ENCODE peak calls at places on chromosomes 1 and 21, in six cellular contexts. X is NCI-H1092 treated with DMSO at 0.1 percent for 48 hours; D is EL; R is activated naive CD8-positive, alpha-beta T cell treated with anti-CD3 and anti-CD28 coated beads, Interleukin-2, amount 50 U/mL, for 24 hours; E is stimulated activated CD8-positive, alpha-beta memory T cell treated with anti-CD3 and anti-CD28 coated beads, Interleukin-15, amount 100 ng/mL, for 48 hours; I is HT1080. O is an unnamed sample.

GRCh38 chr1:43031316-43032203 is 72.9 kb upstream of the SLC2A1 start:
- DNase-seq in X (no peak), D (no peak), R (no peak), E (no peak), I (no peak), O (no peak)

GRCh38 chr1:171142081-171142450 is 43.0 kb upstream of the FMO2 start:
- DNase-seq in X (no peak), D (peak; percentile 62), R (no peak), E (no peak), I (no peak), O (peak; percentile 11)

GRCh38 chr1:14968251-14968812 is 185.2 kb upstream of the TMEM51 start:
- DNase-seq in X (no peak), D (peak; percentile 94), R (no peak), E (no peak), I (peak; percentile 88), O (peak; percentile 69)

GRCh38 chr21:38486221-38486620 is 12.1 kb downstream of the ERG start:
- DNase-seq in X (no peak), D (peak; percentile 81), R (no peak), E (no peak), I (no peak), O (peak; percentile 87)

GRCh38 chr1:179126338-179127060 is 44.6 kb downstream of the TOR3A start:
- DNase-seq in X (no peak), D (no peak), R (no peak), E (no peak), I (no peak), O (no peak)

GRCh38 chr1:201348211-201348566 is 29.3 kb downstream of the TNNT2 start:
- DNase-seq in X (peak; percentile 22), D (peak; percentile 67), R (peak; percentile 27), E (peak; percentile 2), I (peak; percentile 52), O (peak; percentile 45)

GRCh38 chr1:25469177-25469576 is 38.5 kb downstream of the MACO1 start:
- DNase-seq in X (no peak), D (peak; percentile 58), R (no peak), E (no peak), I (peak; percentile 66), O (peak; percentile 40)

GRCh38 chr1:207396360-207396759 is 57.8 kb upstream of the CR2 start:
- DNase-seq in X (no peak), D (no peak), R (no peak), E (no peak), I (no peak), O (no peak)

GRCh38 chr1:209037064-209037463 is 546.5 kb upstream of the CAMK1G start:
- DNase-seq in X (no peak), D (no peak), R (no peak), E (no peak), I (no peak), O (no peak)

GRCh38 chr1:115280073-115280472 is 58.0 kb downstream of the NGF start:
- DNase-seq in X (no peak), D (peak; percentile 96), R (no peak), E (no peak), I (no peak), O (no peak)

O was measured in brain microvascular endothelial cell.